ENCODE peak calls at places on chromosomes 4 and X, in four cellular contexts. One of them, this sample, is unnamed.
A peak's percentile ranks its signal among the peaks of the same experiment; 100 is the strongest.

GRCh38 chr4:56305390-56305789 is 81.9 kb downstream of the AASDH start:
- DNase-seq in CD8-positive, alpha-beta memory T cell: no peak
- DNase-seq in GM12865: no peak
- DNase-seq in tibial artery: no peak
- DNase-seq in this sample: no peak

GRCh38 chr4:55517526-55518229 is 29.0 kb downstream of the CLOCK start:
- DNase-seq in CD8-positive, alpha-beta memory T cell: no peak
- DNase-seq in GM12865: peak; percentile 34
- DNase-seq in tibial artery: no peak
- DNase-seq in this sample: peak; percentile 46

GRCh38 chrX:22135994-22136684 is 104.0 kb downstream of the PHEX start:
- DNase-seq in CD8-positive, alpha-beta memory T cell: no peak
- DNase-seq in tibial artery: peak; percentile 60
- DNase-seq in GM12865: peak; percentile 43
- DNase-seq in this sample: no peak

GRCh38 chrX:12741416-12741815 is 49.8 kb upstream of the PRPS2 start:
- DNase-seq in tibial artery: no peak
- DNase-seq in GM12865: no peak
- DNase-seq in CD8-positive, alpha-beta memory T cell: no peak
- DNase-seq in this sample: no peak

GRCh38 chr4:109432676-109433075 is 939 bp upstream of the SEC24B start:
- DNase-seq in tibial artery: no peak
- DNase-seq in CD8-positive, alpha-beta memory T cell: no peak
- DNase-seq in GM12865: peak; percentile 12
- DNase-seq in this sample: no peak

GRCh38 chrX:69988955-69989394 is 60.8 kb downstream of the AWAT2 start:
- DNase-seq in tibial artery: no peak
- DNase-seq in CD8-positive, alpha-beta memory T cell: no peak
- DNase-seq in GM12865: no peak
- DNase-seq in this sample: no peak

GRCh38 chr4:56681158-56681848 is at the start of gene HOPX:
- DNase-seq in tibial artery: no peak
- DNase-seq in CD8-positive, alpha-beta memory T cell: no peak
- DNase-seq in GM12865: peak; percentile 38
- DNase-seq in this sample: peak; percentile 25

GRCh38 chrX:47608130-47608810 is 11.4 kb downstream of the SYN1 start:
- DNase-seq in tibial artery: no peak
- DNase-seq in GM12865: no peak
- DNase-seq in CD8-positive, alpha-beta memory T cell: no peak
- DNase-seq in this sample: no peak

GRCh38 chrX:71604141-71604540 is 14.2 kb downstream of the CXCR3 start:
- DNase-seq in tibial artery: no peak
- DNase-seq in GM12865: no peak
- DNase-seq in CD8-positive, alpha-beta memory T cell: no peak
- DNase-seq in this sample: no peak

GRCh38 chrX:18674417-18674787 is 2.5 kb upstream of the RS1 start:
- DNase-seq in GM12865: no peak
- DNase-seq in CD8-positive, alpha-beta memory T cell: peak; percentile 3
- DNase-seq in tibial artery: peak; percentile 63
- DNase-seq in this sample: no peak

GRCh38 chrX:110394653-110395052 is 36.0 kb downstream of the RTL9 start:
- DNase-seq in tibial artery: no peak
- DNase-seq in GM12865: no peak
- DNase-seq in CD8-positive, alpha-beta memory T cell: no peak
- DNase-seq in this sample: no peak

GRCh38 chr4:184850431-184851199 is 24.8 kb upstream of the ACSL1 start:
- DNase-seq in CD8-positive, alpha-beta memory T cell: no peak
- DNase-seq in GM12865: peak; percentile 84
- DNase-seq in tibial artery: no peak
- DNase-seq in this sample: peak; percentile 74

GRCh38 chrX:117376460-117376859 is 740.1 kb downstream of the KLHL13 start:
- DNase-seq in GM12865: no peak
- DNase-seq in tibial artery: no peak
- DNase-seq in CD8-positive, alpha-beta memory T cell: no peak
- DNase-seq in this sample: no peak

GRCh38 chr4:188551156-188551555 is 411.9 kb downstream of the TRIML1 start:
- DNase-seq in GM12865: no peak
- DNase-seq in CD8-positive, alpha-beta memory T cell: no peak
- DNase-seq in tibial artery: no peak
- DNase-seq in this sample: no peak

GRCh38 chr4:17785858-17786257 is 4.4 kb upstream of the FAM184B start:
- DNase-seq in tibial artery: no peak
- DNase-seq in GM12865: no peak
- DNase-seq in CD8-positive, alpha-beta memory T cell: no peak
- DNase-seq in this sample: no peak

GRCh38 chrX:118761950-118762725 is 34.7 kb downstream of the IL13RA1 start:
- DNase-seq in CD8-positive, alpha-beta memory T cell: no peak
- DNase-seq in GM12865: peak; percentile 1
- DNase-seq in tibial artery: no peak
- DNase-seq in this sample: no peak

GRCh38 chr4:24768604-24769003 is 26.8 kb upstream of the SOD3 start:
- DNase-seq in CD8-positive, alpha-beta memory T cell: no peak
- DNase-seq in GM12865: peak; percentile 69
- DNase-seq in tibial artery: no peak
- DNase-seq in this sample: peak; percentile 31

GRCh38 chr4:139018971-139019758 is 3.6 kb downstream of the NOCT start:
- DNase-seq in CD8-positive, alpha-beta memory T cell: no peak
- DNase-seq in tibial artery: no peak
- DNase-seq in GM12865: no peak
- DNase-seq in this sample: no peak

GRCh38 chrX:14028473-14028872 is 1.2 kb downstream of the GEMIN8 start:
- DNase-seq in GM12865: peak; percentile 43
- DNase-seq in tibial artery: no peak
- DNase-seq in CD8-positive, alpha-beta memory T cell: no peak
- DNase-seq in this sample: no peak

GRCh38 chr4:166195101-166195500 is 322.1 kb downstream of the TLL1 start:
- DNase-seq in GM12865: no peak
- DNase-seq in tibial artery: no peak
- DNase-seq in CD8-positive, alpha-beta memory T cell: no peak
- DNase-seq in this sample: no peak

GRCh38 chr4:76881375-76881774 is 16.6 kb downstream of the SOWAHB start:
- DNase-seq in tibial artery: no peak
- DNase-seq in CD8-positive, alpha-beta memory T cell: no peak
- DNase-seq in GM12865: no peak
- DNase-seq in this sample: no peak

GRCh38 chr4:145034727-145035211 is 63.2 kb downstream of the ANAPC10 start:
- DNase-seq in CD8-positive, alpha-beta memory T cell: no peak
- DNase-seq in tibial artery: no peak
- DNase-seq in GM12865: no peak
- DNase-seq in this sample: no peak

GRCh38 chrX:96889726-96890125 is 6.0 kb downstream of the RPA4 start:
- DNase-seq in CD8-positive, alpha-beta memory T cell: no peak
- DNase-seq in GM12865: no peak
- DNase-seq in tibial artery: no peak
- DNase-seq in this sample: no peak

GRCh38 chr4:5751073-5751917 is 40.3 kb downstream of the EVC start:
- DNase-seq in GM12865: no peak
- DNase-seq in tibial artery: peak; percentile 57
- DNase-seq in CD8-positive, alpha-beta memory T cell: no peak
- DNase-seq in this sample: no peak

GRCh38 chr4:84493092-84493850 is 5.8 kb downstream of the NKX6-1 start:
- DNase-seq in CD8-positive, alpha-beta memory T cell: no peak
- DNase-seq in GM12865: peak; percentile 43
- DNase-seq in tibial artery: no peak
- DNase-seq in this sample: no peak

GRCh38 chr4:84490663-84491062 is 8.4 kb downstream of the NKX6-1 start:
- DNase-seq in GM12865: no peak
- DNase-seq in tibial artery: no peak
- DNase-seq in CD8-positive, alpha-beta memory T cell: no peak
- DNase-seq in this sample: no peak

GRCh38 chr4:84492290-84492689 is 6.8 kb downstream of the NKX6-1 start:
- DNase-seq in GM12865: no peak
- DNase-seq in tibial artery: no peak
- DNase-seq in CD8-positive, alpha-beta memory T cell: no peak
- DNase-seq in this sample: no peak

GRCh38 chr4:84492737-84493091 is 6.4 kb downstream of the NKX6-1 start:
- DNase-seq in tibial artery: no peak
- DNase-seq in GM12865: no peak
- DNase-seq in CD8-positive, alpha-beta memory T cell: no peak
- DNase-seq in this sample: no peak

GRCh38 chr4:84491420-84491819 is 7.7 kb downstream of the NKX6-1 start:
- DNase-seq in GM12865: no peak
- DNase-seq in CD8-positive, alpha-beta memory T cell: no peak
- DNase-seq in tibial artery: no peak
- DNase-seq in this sample: no peak
- H3K4me3 ChIP-seq in GM12865: no peak overlapping the region
- H3K4me3 ChIP-seq in CD8-positive, alpha-beta memory T cell: no peak overlapping the region
- H3K4me3 ChIP-seq in tibial artery: no peak overlapping the region
- H3K4me3 ChIP-seq in this sample: no peak overlapping the region

DNA sequence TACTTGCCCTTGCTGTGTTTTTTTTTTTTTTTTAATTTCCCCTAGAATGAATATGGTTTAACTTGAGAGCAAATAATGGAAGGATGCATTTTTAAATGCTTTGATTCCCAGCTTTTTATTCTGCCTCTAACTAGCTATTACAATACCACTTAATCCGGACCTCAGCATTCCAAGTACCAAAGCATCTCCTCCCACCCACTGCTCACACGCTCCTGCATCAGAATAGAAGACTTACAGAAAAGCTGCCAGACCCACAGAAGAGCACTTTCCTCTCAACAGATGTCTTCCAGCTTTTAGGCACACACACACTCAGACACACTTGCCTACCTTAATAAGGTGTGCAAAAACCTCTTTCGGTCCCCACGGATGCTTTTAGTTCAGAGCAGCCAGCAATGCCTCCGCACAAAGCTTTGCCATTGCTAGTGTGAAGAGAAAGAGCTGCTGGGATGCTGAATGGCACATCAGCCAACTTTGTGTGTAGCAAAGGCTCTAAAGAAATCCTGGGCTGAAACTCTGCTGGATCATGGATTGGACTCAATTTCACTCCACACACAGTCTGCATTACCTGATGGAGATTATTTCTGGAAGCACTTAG is 1056.2 kb downstream of the DMD start:
- DNase-seq in tibial artery: no peak
- DNase-seq in CD8-positive, alpha-beta memory T cell: no peak
- DNase-seq in GM12865: no peak
- DNase-seq in this sample: no peak
- H3K4me3 ChIP-seq in tibial artery: no peak overlapping the region
- H3K4me3 ChIP-seq in CD8-positive, alpha-beta memory T cell: no peak overlapping the region
- H3K4me3 ChIP-seq in GM12865: no peak overlapping the region
- H3K4me3 ChIP-seq in this sample: no peak overlapping the region

GRCh38 chrX:134895785-134896184 is 95.0 kb upstream of the SMIM10 start:
- DNase-seq in GM12865: no peak
- DNase-seq in tibial artery: no peak
- DNase-seq in CD8-positive, alpha-beta memory T cell: no peak
- DNase-seq in this sample: no peak

GRCh38 chrX:134894373-134894895 is 96.4 kb upstream of the SMIM10 start:
- DNase-seq in GM12865: no peak
- DNase-seq in CD8-positive, alpha-beta memory T cell: no peak
- DNase-seq in tibial artery: no peak
- DNase-seq in this sample: no peak

GRCh38 chrX:134896194-134896593 is 94.6 kb upstream of the SMIM10 start:
- DNase-seq in tibial artery: no peak
- DNase-seq in CD8-positive, alpha-beta memory T cell: no peak
- DNase-seq in GM12865: no peak
- DNase-seq in this sample: no peak

GRCh38 chrX:134898450-134898849 is 92.3 kb upstream of the SMIM10 start:
- DNase-seq in GM12865: no peak
- DNase-seq in CD8-positive, alpha-beta memory T cell: no peak
- DNase-seq in tibial artery: no peak
- DNase-seq in this sample: no peak
- H3K4me3 ChIP-seq in GM12865: no peak overlapping the region
- H3K4me3 ChIP-seq in CD8-positive, alpha-beta memory T cell: no peak overlapping the region
- H3K4me3 ChIP-seq in tibial artery: no peak overlapping the region
- H3K4me3 ChIP-seq in this sample: no peak overlapping the region

DNA sequence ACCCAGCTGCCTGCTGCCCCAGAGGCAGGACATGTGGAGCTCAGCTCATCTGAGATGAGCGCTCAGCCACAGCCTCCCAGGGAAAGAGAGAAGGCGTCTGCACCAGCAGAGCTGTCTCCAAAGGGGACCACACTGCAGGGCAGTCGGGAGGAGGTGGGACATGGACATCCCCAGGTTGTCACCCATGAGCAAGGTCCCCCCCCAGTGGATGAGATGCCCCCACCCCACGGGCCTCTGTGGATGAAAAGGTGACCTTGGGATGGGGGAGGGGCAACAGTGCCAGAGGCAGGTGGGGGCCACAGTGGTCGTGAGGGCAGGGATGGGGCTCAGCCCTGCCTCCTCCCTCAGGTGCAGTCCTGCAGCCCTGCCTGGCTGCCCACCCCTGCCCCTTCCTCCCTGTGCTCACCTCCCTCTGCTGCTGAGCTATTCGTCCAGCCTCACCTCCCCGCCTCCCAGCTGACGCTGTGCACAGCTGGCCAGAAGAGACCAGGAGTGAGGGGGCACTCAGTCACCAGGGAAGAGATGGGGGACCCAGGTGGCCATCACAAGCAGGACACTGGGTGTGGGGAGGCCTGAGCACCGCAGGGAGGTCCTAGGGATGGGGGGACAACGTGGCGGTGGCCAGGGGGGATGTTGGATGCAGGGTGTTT is 9.3 kb downstream of the NKX1-1 start:
- DNase-seq in GM12865: no peak
- DNase-seq in CD8-positive, alpha-beta memory T cell: no peak
- DNase-seq in tibial artery: peak; percentile 48
- DNase-seq in this sample: no peak
- H3K4me3 ChIP-seq in GM12865: no peak overlapping the region
- H3K4me3 ChIP-seq in CD8-positive, alpha-beta memory T cell: no peak overlapping the region
- H3K4me3 ChIP-seq in tibial artery: no peak overlapping the region
- H3K4me3 ChIP-seq in this sample: no peak overlapping the region

GRCh38 chr4:182848685-182849084 is 68.5 kb downstream of the DCTD start:
- DNase-seq in CD8-positive, alpha-beta memory T cell: no peak
- DNase-seq in tibial artery: no peak
- DNase-seq in GM12865: no peak
- DNase-seq in this sample: no peak
- H3K4me3 ChIP-seq in CD8-positive, alpha-beta memory T cell: no peak overlapping the region
- H3K4me3 ChIP-seq in tibial artery: no peak overlapping the region
- H3K4me3 ChIP-seq in GM12865: no peak overlapping the region
- H3K4me3 ChIP-seq in this sample: no peak overlapping the region

DNA sequence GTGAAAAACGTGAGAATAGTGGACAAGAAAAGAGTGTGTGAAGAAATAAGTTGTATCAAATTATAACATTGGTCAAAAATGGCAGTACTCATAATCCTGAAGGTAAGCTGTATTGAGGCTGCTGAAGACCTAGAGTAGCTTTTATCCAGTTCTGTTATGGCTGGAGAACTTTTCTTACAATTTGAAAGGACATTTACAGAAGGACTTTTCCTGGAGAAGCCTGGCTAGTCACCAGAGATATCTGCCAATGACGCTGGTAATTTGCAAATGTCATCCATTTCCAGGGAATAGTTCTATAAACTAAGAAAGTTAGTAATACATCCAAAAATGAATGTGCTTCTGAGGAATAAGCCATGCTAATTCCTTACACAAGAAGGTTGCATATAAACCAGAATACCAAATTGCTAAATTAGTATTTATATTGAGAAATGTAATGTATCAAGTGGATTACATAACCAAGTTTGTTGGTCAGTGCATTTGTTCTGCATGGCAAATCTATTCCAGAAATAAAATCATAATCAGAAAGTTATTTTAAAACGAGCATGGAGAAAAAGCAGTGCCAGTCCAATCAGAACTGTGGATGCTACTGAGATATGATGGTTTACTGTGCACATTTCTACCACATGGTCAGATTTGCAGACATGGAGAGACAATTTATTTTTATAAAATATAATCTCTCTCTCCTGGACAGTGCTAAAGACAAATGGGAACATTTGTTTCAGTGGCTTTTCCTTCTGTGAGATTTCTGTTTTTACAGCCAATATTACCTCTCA is 743.7 kb upstream of the HS3ST1 start:
- DNase-seq in tibial artery: no peak
- DNase-seq in GM12865: no peak
- DNase-seq in CD8-positive, alpha-beta memory T cell: no peak
- DNase-seq in this sample: no peak
- H3K4me3 ChIP-seq in tibial artery: no peak overlapping the region
- H3K4me3 ChIP-seq in GM12865: no peak overlapping the region
- H3K4me3 ChIP-seq in CD8-positive, alpha-beta memory T cell: no peak overlapping the region
- H3K4me3 ChIP-seq in this sample: no peak overlapping the region

This sample was measured in GM06990.